ENCODE peak calls at places on chromosomes 5 and 9, in ten cellular contexts. One of them, this sample, is unnamed.

GRCh38 chr9:33719581-33720374 is 75.6 kb upstream of the PRSS3 start:
- DNase-seq in endothelial cell: peak
- DNase-seq in Right ventricle myocardium superior: peak
- DNase-seq in hypothalamus: no peak
- DNase-seq in activated CD8-positive, alpha-beta memory T cell treated with anti-CD3 and anti-CD28 coated beads for 4 hours: no peak
- DNase-seq in ACHN: peak
- DNase-seq in IMR-90: no peak
- DNase-seq in H54: no peak
- DNase-seq in astrocyte of the spinal cord: no peak
- DNase-seq in T-helper 1 cell: peak
- DNase-seq in this sample: no peak

GRCh38 chr5:181107699-181108098 is 23.3 kb downstream of the OR2V1 start:
- DNase-seq in activated CD8-positive, alpha-beta memory T cell treated with anti-CD3 and anti-CD28 coated beads for 4 hours: no peak
- DNase-seq in endothelial cell: no peak
- DNase-seq in astrocyte of the spinal cord: no peak
- DNase-seq in IMR-90: no peak
- DNase-seq in H54: no peak
- DNase-seq in T-helper 1 cell: no peak
- DNase-seq in ACHN: no peak
- DNase-seq in hypothalamus: no peak
- DNase-seq in Right ventricle myocardium superior: no peak
- DNase-seq in this sample: no peak

GRCh38 chr9:99327667-99328066 is 105.6 kb downstream of the SEC61B start:
- DNase-seq in endothelial cell: no peak
- DNase-seq in Right ventricle myocardium superior: no peak
- DNase-seq in activated CD8-positive, alpha-beta memory T cell treated with anti-CD3 and anti-CD28 coated beads for 4 hours: no peak
- DNase-seq in astrocyte of the spinal cord: no peak
- DNase-seq in hypothalamus: no peak
- DNase-seq in H54: no peak
- DNase-seq in ACHN: no peak
- DNase-seq in IMR-90: no peak
- DNase-seq in T-helper 1 cell: no peak
- DNase-seq in this sample: no peak

GRCh38 chr5:30804739-30805313 is 388.7 kb upstream of the CDH6 start:
- DNase-seq in H54: no peak
- DNase-seq in activated CD8-positive, alpha-beta memory T cell treated with anti-CD3 and anti-CD28 coated beads for 4 hours: no peak
- DNase-seq in astrocyte of the spinal cord: peak
- DNase-seq in endothelial cell: no peak
- DNase-seq in hypothalamus: no peak
- DNase-seq in Right ventricle myocardium superior: no peak
- DNase-seq in IMR-90: peak
- DNase-seq in ACHN: no peak
- DNase-seq in T-helper 1 cell: no peak
- DNase-seq in this sample: no peak

GRCh38 chr5:84378420-84378819 is 6.3 kb downstream of the EDIL3 start:
- DNase-seq in endothelial cell: no peak
- DNase-seq in IMR-90: peak
- DNase-seq in H54: no peak
- DNase-seq in hypothalamus: no peak
- DNase-seq in T-helper 1 cell: no peak
- DNase-seq in Right ventricle myocardium superior: no peak
- DNase-seq in ACHN: peak
- DNase-seq in activated CD8-positive, alpha-beta memory T cell treated with anti-CD3 and anti-CD28 coated beads for 4 hours: no peak
- DNase-seq in astrocyte of the spinal cord: peak
- DNase-seq in this sample: no peak

GRCh38 chr9:124354364-124355031 is 60.7 kb downstream of the PSMB7 start:
- DNase-seq in T-helper 1 cell: no peak
- DNase-seq in hypothalamus: no peak
- DNase-seq in astrocyte of the spinal cord: no peak
- DNase-seq in IMR-90: no peak
- DNase-seq in activated CD8-positive, alpha-beta memory T cell treated with anti-CD3 and anti-CD28 coated beads for 4 hours: no peak
- DNase-seq in Right ventricle myocardium superior: no peak
- DNase-seq in H54: no peak
- DNase-seq in ACHN: no peak
- DNase-seq in endothelial cell: no peak
- DNase-seq in this sample: no peak

GRCh38 chr9:7320139-7320538 is 479.4 kb downstream of the DMAC1 start:
- DNase-seq in activated CD8-positive, alpha-beta memory T cell treated with anti-CD3 and anti-CD28 coated beads for 4 hours: no peak
- DNase-seq in H54: peak
- DNase-seq in hypothalamus: no peak
- DNase-seq in T-helper 1 cell: no peak
- DNase-seq in endothelial cell: no peak
- DNase-seq in ACHN: peak
- DNase-seq in astrocyte of the spinal cord: peak
- DNase-seq in IMR-90: peak
- DNase-seq in Right ventricle myocardium superior: no peak
- DNase-seq in this sample: no peak

GRCh38 chr5:172545291-172545761 is 91.0 kb upstream of the SH3PXD2B start:
- DNase-seq in IMR-90: no peak
- DNase-seq in activated CD8-positive, alpha-beta memory T cell treated with anti-CD3 and anti-CD28 coated beads for 4 hours: no peak
- DNase-seq in astrocyte of the spinal cord: no peak
- DNase-seq in T-helper 1 cell: no peak
- DNase-seq in H54: no peak
- DNase-seq in ACHN: no peak
- DNase-seq in Right ventricle myocardium superior: no peak
- DNase-seq in hypothalamus: no peak
- DNase-seq in endothelial cell: no peak
- DNase-seq in this sample: no peak

GRCh38 chr9:92294297-92294676 is 790 bp upstream of the IARS1 start:
- DNase-seq in astrocyte of the spinal cord: peak
- DNase-seq in endothelial cell: no peak
- DNase-seq in activated CD8-positive, alpha-beta memory T cell treated with anti-CD3 and anti-CD28 coated beads for 4 hours: no peak
- DNase-seq in hypothalamus: no peak
- DNase-seq in Right ventricle myocardium superior: peak
- DNase-seq in T-helper 1 cell: peak
- DNase-seq in IMR-90: peak
- DNase-seq in H54: no peak
- DNase-seq in ACHN: peak
- DNase-seq in this sample: no peak

GRCh38 chr9:76109953-76110352 is 219.5 kb downstream of the PCSK5 start:
- DNase-seq in endothelial cell: no peak
- DNase-seq in T-helper 1 cell: no peak
- DNase-seq in Right ventricle myocardium superior: no peak
- DNase-seq in H54: no peak
- DNase-seq in ACHN: no peak
- DNase-seq in activated CD8-positive, alpha-beta memory T cell treated with anti-CD3 and anti-CD28 coated beads for 4 hours: no peak
- DNase-seq in hypothalamus: no peak
- DNase-seq in IMR-90: peak
- DNase-seq in astrocyte of the spinal cord: peak
- DNase-seq in this sample: no peak

GRCh38 chr9:29564564-29564963 is 1991.3 kb upstream of the C9orf72 start:
- DNase-seq in hypothalamus: no peak
- DNase-seq in IMR-90: no peak
- DNase-seq in Right ventricle myocardium superior: no peak
- DNase-seq in activated CD8-positive, alpha-beta memory T cell treated with anti-CD3 and anti-CD28 coated beads for 4 hours: no peak
- DNase-seq in endothelial cell: no peak
- DNase-seq in H54: no peak
- DNase-seq in astrocyte of the spinal cord: peak
- DNase-seq in ACHN: no peak
- DNase-seq in T-helper 1 cell: no peak
- DNase-seq in this sample: no peak

GRCh38 chr9:112971415-112971814 is 40.6 kb downstream of the ZNF883 start:
- DNase-seq in IMR-90: peak
- DNase-seq in Right ventricle myocardium superior: no peak
- DNase-seq in hypothalamus: no peak
- DNase-seq in astrocyte of the spinal cord: peak
- DNase-seq in ACHN: peak
- DNase-seq in endothelial cell: peak
- DNase-seq in activated CD8-positive, alpha-beta memory T cell treated with anti-CD3 and anti-CD28 coated beads for 4 hours: no peak
- DNase-seq in T-helper 1 cell: no peak
- DNase-seq in H54: peak
- DNase-seq in this sample: no peak

GRCh38 chr9:100700689-100701318 is 122.9 kb downstream of the CAVIN4 start:
- DNase-seq in endothelial cell: peak
- DNase-seq in IMR-90: peak
- DNase-seq in T-helper 1 cell: no peak
- DNase-seq in H54: peak
- DNase-seq in Right ventricle myocardium superior: no peak
- DNase-seq in ACHN: peak
- DNase-seq in activated CD8-positive, alpha-beta memory T cell treated with anti-CD3 and anti-CD28 coated beads for 4 hours: no peak
- DNase-seq in astrocyte of the spinal cord: no peak
- DNase-seq in hypothalamus: no peak
- DNase-seq in this sample: no peak

GRCh38 chr9:81562221-81563019 is 126.9 kb downstream of the TLE1 start:
- DNase-seq in hypothalamus: no peak
- DNase-seq in activated CD8-positive, alpha-beta memory T cell treated with anti-CD3 and anti-CD28 coated beads for 4 hours: no peak
- DNase-seq in astrocyte of the spinal cord: peak
- DNase-seq in endothelial cell: no peak
- DNase-seq in ACHN: peak
- DNase-seq in T-helper 1 cell: no peak
- DNase-seq in H54: peak
- DNase-seq in Right ventricle myocardium superior: peak
- DNase-seq in IMR-90: peak
- DNase-seq in this sample: no peak

GRCh38 chr5:115375922-115376321 is 79.5 kb upstream of the CCDC112 start:
- DNase-seq in endothelial cell: no peak
- DNase-seq in ACHN: no peak
- DNase-seq in T-helper 1 cell: no peak
- DNase-seq in astrocyte of the spinal cord: no peak
- DNase-seq in H54: no peak
- DNase-seq in activated CD8-positive, alpha-beta memory T cell treated with anti-CD3 and anti-CD28 coated beads for 4 hours: no peak
- DNase-seq in IMR-90: peak
- DNase-seq in hypothalamus: no peak
- DNase-seq in Right ventricle myocardium superior: no peak
- DNase-seq in this sample: no peak

GRCh38 chr9:133114886-133115603 is 6.0 kb downstream of the RALGDS start:
- DNase-seq in ACHN: no peak
- DNase-seq in hypothalamus: no peak
- DNase-seq in IMR-90: no peak
- DNase-seq in Right ventricle myocardium superior: no peak
- DNase-seq in endothelial cell: no peak
- DNase-seq in activated CD8-positive, alpha-beta memory T cell treated with anti-CD3 and anti-CD28 coated beads for 4 hours: no peak
- DNase-seq in T-helper 1 cell: no peak
- DNase-seq in astrocyte of the spinal cord: no peak
- DNase-seq in H54: no peak
- DNase-seq in this sample: no peak

GRCh38 chr9:70352356-70352755 is 62.1 kb downstream of the KLF9 start:
- DNase-seq in astrocyte of the spinal cord: peak
- DNase-seq in T-helper 1 cell: no peak
- DNase-seq in endothelial cell: no peak
- DNase-seq in Right ventricle myocardium superior: no peak
- DNase-seq in IMR-90: peak
- DNase-seq in activated CD8-positive, alpha-beta memory T cell treated with anti-CD3 and anti-CD28 coated beads for 4 hours: no peak
- DNase-seq in ACHN: no peak
- DNase-seq in hypothalamus: no peak
- DNase-seq in H54: no peak
- DNase-seq in this sample: no peak

GRCh38 chr5:43171926-43172325 is 20.1 kb upstream of the NIM1K start:
- DNase-seq in T-helper 1 cell: no peak
- DNase-seq in H54: peak
- DNase-seq in activated CD8-positive, alpha-beta memory T cell treated with anti-CD3 and anti-CD28 coated beads for 4 hours: no peak
- DNase-seq in ACHN: no peak
- DNase-seq in astrocyte of the spinal cord: no peak
- DNase-seq in Right ventricle myocardium superior: no peak
- DNase-seq in IMR-90: peak
- DNase-seq in hypothalamus: no peak
- DNase-seq in endothelial cell: no peak
- DNase-seq in this sample: no peak

GRCh38 chr5:39433123-39433522 is 8.3 kb upstream of the DAB2 start:
- DNase-seq in H54: no peak
- DNase-seq in astrocyte of the spinal cord: no peak
- DNase-seq in IMR-90: no peak
- DNase-seq in ACHN: peak
- DNase-seq in T-helper 1 cell: no peak
- DNase-seq in Right ventricle myocardium superior: no peak
- DNase-seq in endothelial cell: no peak
- DNase-seq in hypothalamus: no peak
- DNase-seq in activated CD8-positive, alpha-beta memory T cell treated with anti-CD3 and anti-CD28 coated beads for 4 hours: no peak
- DNase-seq in this sample: no peak